ENCODE peak calls at places on chromosomes 4 and X, in eight cellular contexts. B is prostate gland, G is mesendoderm, K is AG08396, E is lower leg skin, C is GM13976, W is Right ventricle myocardium inferior, Z is bronchial epithelial cell. R is an unnamed sample.
A peak's percentile ranks its signal among the peaks of the same experiment; 100 is the strongest.

GRCh38 chr4:7108046-7108625 is 40.3 kb upstream of the GRPEL1 start:
- DNase-seq in Z (no peak), B (no peak), G (no peak), E (no peak), K (no peak), C (peak; percentile 10), W (no peak), R (no peak)

GRCh38 chrX:97074400-97074799 is 190.7 kb downstream of the RPA4 start:
- DNase-seq in G (no peak), E (no peak), Z (peak; percentile 66), K (no peak), B (no peak), W (no peak), C (no peak), R (no peak)

GRCh38 chr4:57078685-57079521 is 31.3 kb downstream of the IGFBP7 start:
- DNase-seq in E (no peak), B (peak; percentile 62), W (no peak), G (peak; percentile 94), K (no peak), C (no peak), Z (peak; percentile 95), R (no peak)

GRCh38 chrX:43861750-43862149 is 20.5 kb downstream of the MAOB start:
- DNase-seq in C (no peak), E (no peak), Z (peak; percentile 63), W (no peak), G (no peak), B (peak; percentile 8), K (no peak), R (no peak)

GRCh38 chr4:159607824-159608223 is 504.9 kb downstream of the RAPGEF2 start:
- DNase-seq in Z (no peak), E (no peak), B (no peak), W (no peak), C (no peak), G (peak; percentile 74), K (no peak), R (no peak)

GRCh38 chrX:11929476-11929875 is 171.4 kb downstream of the MSL3 start:
- DNase-seq in W (no peak), C (no peak), K (no peak), Z (peak; percentile 64), G (no peak), E (no peak), B (no peak), R (no peak)

GRCh38 chr4:113677333-113677732 is 84.2 kb downstream of the CAMK2D start:
- DNase-seq in B (no peak), E (no peak), W (no peak), G (no peak), K (no peak), C (no peak), Z (no peak), R (no peak)

GRCh38 chr4:113169368-113169767 is 119.9 kb downstream of the ANK2 start:
- DNase-seq in Z (no peak), G (peak; percentile 87), E (no peak), W (no peak), K (no peak), B (no peak), C (no peak), R (no peak)

GRCh38 chr4:113146876-113147358 is 97.5 kb downstream of the ANK2 start:
- DNase-seq in C (peak; percentile 36), Z (no peak), G (no peak), W (no peak), E (no peak), B (no peak), K (no peak), R (peak; percentile 31)

GRCh38 chr4:165635261-165635838 is 237.7 kb upstream of the TLL1 start:
- DNase-seq in Z (no peak), G (no peak), W (no peak), E (no peak), K (no peak), B (no peak), C (no peak), R (no peak)

GRCh38 chrX:96611619-96612362 is 72.9 kb upstream of the DIAPH2 start:
- DNase-seq in K (peak; percentile 21), W (no peak), C (no peak), G (peak; percentile 65), B (no peak), Z (peak; percentile 6), E (peak; percentile 19), R (no peak)

GRCh38 chr4:117064297-117064696 is 21.1 kb downstream of the TRAM1L1 start:
- DNase-seq in G (no peak), W (no peak), Z (no peak), K (no peak), C (no peak), B (no peak), E (no peak), R (no peak)

GRCh38 chr4:64617813-64618212 is 208.6 kb upstream of the TECRL start:
- DNase-seq in Z (peak; percentile 26), B (no peak), E (no peak), C (no peak), K (no peak), W (no peak), G (peak; percentile 44), R (no peak)

GRCh38 chrX:107135076-107135964 is 16.7 kb upstream of the RBM41 start:
- DNase-seq in C (no peak), W (no peak), K (no peak), E (no peak), Z (peak; percentile 85), G (no peak), B (no peak), R (no peak)

GRCh38 chr4:28148221-28148620 is 1287.6 kb downstream of the STIM2 start:
- DNase-seq in E (no peak), W (no peak), B (no peak), G (no peak), Z (peak; percentile 68), C (no peak), K (no peak), R (no peak)